ENCODE peak calls at places on chromosomes 12 and 14, in eight cellular contexts. V is MM.1S; K is GM13977; A is CD8-positive, alpha-beta T cell; F is HFF-Myc; M is spleen; Q is mucosa of descending colon; R is hepatocyte. Z is an unnamed sample.

GRCh38 chr12:108734200-108734906 is 3.0 kb upstream of the CORO1C start:
- DNase-seq in V (no peak), K (no peak), A (no peak), F (peak; percentile 68), M (no peak), Q (no peak), R (peak; percentile 91), Z (peak; percentile 42)

GRCh38 chr12:99282670-99283069 is 364.9 kb upstream of the GARIN6 start:
- DNase-seq in V (no peak), K (no peak), A (no peak), F (no peak), M (no peak), Q (no peak), R (no peak), Z (no peak)

GRCh38 chr12:102948941-102949352 is 8.5 kb upstream of the ASCL1 start:
- DNase-seq in V (peak; percentile 41), K (no peak), A (peak; percentile 54), F (no peak), M (no peak), Q (no peak), R (peak; percentile 64), Z (peak; percentile 38)

GRCh38 chr14:53683229-53683628 is 273.4 kb downstream of the BMP4 start:
- DNase-seq in V (no peak), K (no peak), A (no peak), F (no peak), M (no peak), Q (no peak), R (no peak), Z (no peak)

GRCh38 chr14:71319646-71320045 is 412.4 kb downstream of the PCNX1 start:
- DNase-seq in V (peak; percentile 16), K (peak; percentile 22), A (no peak), F (no peak), M (no peak), Q (no peak), R (peak; percentile 31), Z (no peak)

GRCh38 chr12:18576104-18576622 is 161.6 kb downstream of the PLCZ1 start:
- DNase-seq in V (no peak), K (no peak), A (no peak), F (no peak), M (no peak), Q (no peak), R (no peak), Z (no peak)

GRCh38 chr14:48725001-48725734 is 861.0 kb downstream of the RPS29 start:
- DNase-seq in V (no peak), K (no peak), A (no peak), F (no peak), M (no peak), Q (no peak), R (no peak), Z (no peak)

GRCh38 chr14:20112321-20112720 is 1.8 kb downstream of the OR4K17 start:
- DNase-seq in V (no peak), K (no peak), A (no peak), F (no peak), M (no peak), Q (no peak), R (no peak), Z (no peak)

GRCh38 chr14:37232907-37233481 is 35.3 kb downstream of the MIPOL1 start:
- DNase-seq in V (peak; percentile 24), K (peak; percentile 23), A (no peak), F (peak; percentile 62), M (no peak), Q (no peak), R (peak; percentile 51), Z (peak; percentile 8)

GRCh38 chr12:115597157-115597712 is 680.3 kb downstream of the MED13L start:
- DNase-seq in V (no peak), K (no peak), A (no peak), F (peak; percentile 62), M (no peak), Q (no peak), R (peak; percentile 12), Z (no peak)

GRCh38 chr12:11496157-11496851 is 100.9 kb upstream of the PRB2 start:
- DNase-seq in V (no peak), K (no peak), A (no peak), F (no peak), M (no peak), Q (no peak), R (no peak), Z (no peak)

GRCh38 chr12:4118017-4118510 is 155.5 kb upstream of the CCND2 start:
- DNase-seq in V (peak; percentile 88), K (peak; percentile 30), A (no peak), F (no peak), M (no peak), Q (peak; percentile 82), R (peak; percentile 21), Z (peak; percentile 56)

GRCh38 chr12:77847665-77848431 is 17.2 kb downstream of the NAV3 start:
- DNase-seq in V (peak; percentile 34), K (no peak), A (no peak), F (peak; percentile 66), M (no peak), Q (no peak), R (no peak), Z (no peak)

GRCh38 chr12:8681129-8681902 is 16.5 kb upstream of the RIMKLB start:
- DNase-seq in V (no peak), K (no peak), A (no peak), F (no peak), M (no peak), Q (no peak), R (peak; percentile 82), Z (no peak)

GRCh38 chr14:55241673-55242072 is 29.5 kb upstream of the FBXO34 start:
- DNase-seq in V (no peak), K (no peak), A (no peak), F (no peak), M (no peak), Q (no peak), R (no peak), Z (no peak)

GRCh38 chr12:95304673-95305198 is 87.1 kb downstream of the VEZT start:
- DNase-seq in V (no peak), K (no peak), A (no peak), F (no peak), M (no peak), Q (no peak), R (no peak), Z (no peak)

GRCh38 chr12:24664151-24664550 is 284.8 kb downstream of the BCAT1 start:
- DNase-seq in V (no peak), K (no peak), A (no peak), F (no peak), M (no peak), Q (no peak), R (no peak), Z (no peak)

GRCh38 chr12:78914859-78915331 is 50.3 kb downstream of the SYT1 start:
- DNase-seq in V (peak; percentile 39), K (no peak), A (no peak), F (no peak), M (no peak), Q (no peak), R (peak; percentile 4), Z (no peak)

GRCh38 chr12:79236920-79237319 is 372.3 kb downstream of the SYT1 start:
- DNase-seq in V (no peak), K (no peak), A (no peak), F (no peak), M (no peak), Q (no peak), R (no peak), Z (no peak)

GRCh38 chr12:12840500-12840899 is 27.4 kb downstream of the DDX47 start:
- DNase-seq in V (no peak), K (no peak), A (no peak), F (no peak), M (no peak), Q (no peak), R (no peak), Z (no peak)

GRCh38 chr14:27372771-27373170 is 774.9 kb upstream of the NOVA1 start:
- DNase-seq in V (no peak), K (no peak), A (no peak), F (no peak), M (no peak), Q (no peak), R (no peak), Z (no peak)

GRCh38 chr14:72420749-72421452 is 473.0 kb downstream of the DPF3 start:
- DNase-seq in V (peak; percentile 51), K (peak; percentile 57), A (peak; percentile 69), F (peak; percentile 25), M (no peak), Q (peak; percentile 52), R (peak; percentile 77), Z (peak; percentile 65)
- TF ChIP-seq CTCF in V (peak; percentile 83), K (peak; percentile 97), A (peak; percentile 74), F (peak; percentile 94), M (peak; percentile 91), Q (peak; percentile 81), R (peak; percentile 91), Z (peak; percentile 92)

DNA sequence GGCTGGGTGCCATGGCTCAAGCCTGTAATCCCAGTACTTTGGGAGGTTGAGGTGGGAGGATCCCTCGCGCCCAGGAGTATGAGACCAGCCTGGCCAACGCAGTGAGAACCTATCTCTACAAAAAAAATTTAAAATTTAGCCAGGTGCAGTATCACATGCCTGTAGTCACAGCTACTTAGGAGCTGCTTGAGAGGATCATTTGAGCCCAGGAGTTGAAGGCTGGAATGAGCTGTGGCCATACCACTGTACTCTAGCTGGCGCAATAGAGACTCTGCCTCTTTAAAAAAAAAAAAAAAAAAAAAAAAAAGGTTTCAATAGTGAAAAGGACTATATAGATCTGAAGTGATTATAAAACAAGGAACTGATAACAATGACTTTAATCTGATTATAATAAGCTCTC is 13.5 kb downstream of the PSMA3 start:
- DNase-seq in V (no peak), K (no peak), A (no peak), F (no peak), M (no peak), Q (no peak), R (no peak), Z (no peak)
- TF ChIP-seq CTCF in V (no peak), K (no peak), A (no peak), F (no peak), M (no peak), Q (no peak), R (no peak), Z (no peak)

GRCh38 chr12:44158746-44159145 is 322.9 kb downstream of the TMEM117 start:
- DNase-seq in V (no peak), K (no peak), A (no peak), F (no peak), M (no peak), Q (no peak), R (no peak), Z (no peak)

GRCh38 chr12:44155349-44155748 is 319.5 kb downstream of the TMEM117 start:
- DNase-seq in V (no peak), K (no peak), A (no peak), F (no peak), M (no peak), Q (no peak), R (no peak), Z (no peak)

GRCh38 chr12:44159211-44159610 is 323.3 kb downstream of the TMEM117 start:
- DNase-seq in V (no peak), K (no peak), A (no peak), F (no peak), M (no peak), Q (no peak), R (no peak), Z (no peak)

GRCh38 chr12:44157359-44157758 is 321.5 kb downstream of the TMEM117 start:
- DNase-seq in V (no peak), K (peak; percentile 28), A (no peak), F (no peak), M (no peak), Q (no peak), R (no peak), Z (peak; percentile 18)

GRCh38 chr12:44154128-44154527 is 318.2 kb downstream of the TMEM117 start:
- DNase-seq in V (no peak), K (no peak), A (no peak), F (peak; percentile 9), M (no peak), Q (no peak), R (no peak), Z (no peak)
- TF ChIP-seq CTCF in V (no peak), K (no peak), A (no peak), F (no peak), M (no peak), Q (no peak), R (no peak), Z (no peak)

GRCh38 chr14:24952851-24953666 is 96.9 kb downstream of the STXBP6 start:
- DNase-seq in V (no peak), K (no peak), A (no peak), F (no peak), M (no peak), Q (no peak), R (peak; percentile 40), Z (no peak)
- TF ChIP-seq CTCF in V (no peak), K (no peak), A (no peak), F (peak; percentile 10), M (no peak), Q (no peak), R (peak; percentile 22), Z (no peak)

Z was measured in GM10248.